ENCODE peak calls at places on chromosomes 1 and 21, in seven cellular contexts. S is small intestine, B is NCI-H1092 treated with DMSO at 0.1 percent for 48 hours, I is ELR, A is activated T-cell treated with anti-CD3 and anti-CD28 coated beads for 1 hour, U is LoVo, J is GF-D8. N is an unnamed sample.

GRCh38 chr1:39737546-39738169 is 1.0 kb upstream of the PPIE start:
- DNase-seq in S (no peak), B (no peak), I (peak), A (no peak), U (no peak), J (no peak), N (no peak)

GRCh38 chr1:14267991-14268390 is 330.5 kb upstream of the KAZN start:
- DNase-seq in S (no peak), B (no peak), I (no peak), A (no peak), U (no peak), J (no peak), N (no peak)

GRCh38 chr1:179083031-179083345 is 1.1 kb downstream of the TOR3A start:
- DNase-seq in S (no peak), B (no peak), I (peak), A (peak), U (no peak), J (peak), N (no peak)

GRCh38 chr1:39933956-39934941 is 20.7 kb upstream of the MFSD2A start:
- DNase-seq in S (peak), B (no peak), I (peak), A (no peak), U (peak), J (peak), N (peak)

GRCh38 chr1:111784273-111784901 is 28.7 kb downstream of the DDX20 start:
- DNase-seq in S (no peak), B (no peak), I (no peak), A (no peak), U (no peak), J (no peak), N (no peak)

GRCh38 chr1:3837685-3838084 is 19.3 kb downstream of the CEP104 start:
- DNase-seq in S (no peak), B (no peak), I (no peak), A (no peak), U (no peak), J (no peak), N (no peak)

GRCh38 chr1:40266786-40267535 is 8.9 kb downstream of the ZMPSTE24 start:
- DNase-seq in S (no peak), B (no peak), I (no peak), A (no peak), U (no peak), J (no peak), N (no peak)

GRCh38 chr1:93827128-93827527 is 51.9 kb downstream of the DNTTIP2 start:
- DNase-seq in S (no peak), B (peak), I (no peak), A (no peak), U (no peak), J (no peak), N (no peak)

GRCh38 chr1:158035976-158036583 is 42.6 kb downstream of the KIRREL1 start:
- DNase-seq in S (peak), B (no peak), I (peak), A (no peak), U (peak), J (no peak), N (no peak)

GRCh38 chr1:242189591-242189990 is 190.7 kb upstream of the MAP1LC3C start:
- DNase-seq in S (no peak), B (no peak), I (no peak), A (no peak), U (no peak), J (no peak), N (no peak)

GRCh38 chr1:56529801-56530200 is 49.6 kb downstream of the PLPP3 start:
- DNase-seq in S (no peak), B (no peak), I (no peak), A (no peak), U (no peak), J (no peak), N (no peak)

GRCh38 chr1:237799762-237800474 is 90.8 kb downstream of the ZP4 start:
- DNase-seq in S (peak), B (peak), I (peak), A (no peak), U (peak), J (peak), N (peak)

GRCh38 chr1:233375653-233376052 is 48.1 kb downstream of the MAP3K21 start:
- DNase-seq in S (no peak), B (no peak), I (no peak), A (no peak), U (no peak), J (no peak), N (no peak)

GRCh38 chr1:214548988-214549387 is 2.4 kb downstream of the PTPN14 start:
- DNase-seq in S (no peak), B (no peak), I (peak), A (no peak), U (no peak), J (no peak), N (peak)

GRCh38 chr21:32565856-32566465 is 19.4 kb downstream of the TCP10L start:
- DNase-seq in S (no peak), B (no peak), I (peak), A (no peak), U (no peak), J (no peak), N (no peak)

GRCh38 chr21:26115899-26116298 is 54.7 kb downstream of the APP start:
- DNase-seq in S (no peak), B (peak), I (peak), A (no peak), U (no peak), J (no peak), N (no peak)

GRCh38 chr1:109371271-109371739 is 26.4 kb downstream of the SORT1 start:
- DNase-seq in S (no peak), B (no peak), I (peak), A (no peak), U (no peak), J (peak), N (no peak)

GRCh38 chr1:164577291-164577690 is 18.3 kb downstream of the PBX1 start:
- DNase-seq in S (no peak), B (no peak), I (no peak), A (no peak), U (no peak), J (no peak), N (no peak)

GRCh38 chr1:13956386-13956785 is 256.4 kb downstream of the PRDM2 start:
- DNase-seq in S (no peak), B (no peak), I (no peak), A (no peak), U (no peak), J (no peak), N (no peak)